ENCODE peak calls at places on chromosomes 5 and 9, in four cellular contexts. R is CD8-positive, alpha-beta memory T cell; K is MM.1S; S is neural progenitor cell. D is an unnamed sample. For H3K27me3 and H3K4me1, the result is how much of the 10 kb centered on the place peaks cover.

GRCh38 chr5:158451203-158451982 is 592.4 kb upstream of the CLINT1 start:
- DNase-seq in R (no peak), K (no peak), S (peak), D (peak)

GRCh38 chr5:132073231-132074013 is at the start of gene CSF2:
- DNase-seq in R (no peak), K (no peak), S (no peak), D (no peak)

GRCh38 chr9:36828574-36829141 is 205.4 kb downstream of the PAX5 start:
- DNase-seq in R (no peak), K (no peak), S (no peak), D (no peak)

GRCh38 chr5:34459908-34460307 is 196.2 kb upstream of the RAI14 start:
- DNase-seq in R (no peak), K (no peak), S (no peak), D (no peak)

GRCh38 chr5:92580814-92581213 is 1000.2 kb downstream of the NR2F1-AS1 start:
- DNase-seq in R (no peak), K (peak), S (no peak), D (no peak)

GRCh38 chr5:164302533-164303235 is 797.3 kb downstream of the MAT2B start:
- DNase-seq in R (no peak), K (no peak), S (no peak), D (no peak)

GRCh38 chr9:137666505-137666809 is 47.7 kb downstream of the EHMT1 start:
- DNase-seq in R (no peak), K (no peak), S (no peak), D (no peak)

GRCh38 chr9:28255174-28255573 is 681.9 kb upstream of the C9orf72 start:
- DNase-seq in R (no peak), K (no peak), S (no peak), D (no peak)

GRCh38 chr5:75236322-75237316 is at the start of gene ANKRD31:
- DNase-seq in R (peak), K (peak), S (peak), D (peak)

GRCh38 chr9:114205171-114206015 is 50.1 kb downstream of the COL27A1 start:
- DNase-seq in R (no peak), K (no peak), S (no peak), D (peak)

GRCh38 chr5:73673161-73673591 is 47.2 kb downstream of the ARHGEF28 start:
- DNase-seq in R (no peak), K (no peak), S (no peak), D (no peak)

GRCh38 chr5:93789173-93790070 is 48.0 kb upstream of the POU5F2 start:
- DNase-seq in R (no peak), K (no peak), S (no peak), D (no peak)

GRCh38 chr9:14692918-14693861 is at the start of gene ZDHHC21:
- DNase-seq in R (peak), K (peak), S (peak), D (peak)

GRCh38 chr5:158224200-158224599 is 365.3 kb upstream of the CLINT1 start:
- DNase-seq in R (no peak), K (no peak), S (no peak), D (no peak)

GRCh38 chr9:94860678-94861588 is 134.4 kb downstream of the AOPEP start:
- DNase-seq in R (peak), K (peak), S (no peak), D (no peak)

GRCh38 chr5:88732181-88732633 is 150.8 kb downstream of the MEF2C start:
- DNase-seq in R (no peak), K (peak), S (no peak), D (peak)

GRCh38 chr9:96203867-96204412 is 98.0 kb downstream of the HSD17B3 start:
- DNase-seq in R (no peak), K (no peak), S (no peak), D (peak)
- H3K27me3 ChIP-seq in R (under half), K (under half), S (under half), D (under half)

GRCh38 chr5:139651863-139652787 is 4.0 kb downstream of the CXXC5 start:
- DNase-seq in R (peak), K (peak), S (peak), D (peak)

GRCh38 chr5:139650031-139650688 is 2.0 kb downstream of the CXXC5 start:
- DNase-seq in R (no peak), K (peak), S (peak), D (no peak)

GRCh38 chr5:139652788-139653241 is 4.7 kb downstream of the CXXC5 start:
- DNase-seq in R (no peak), K (peak), S (no peak), D (no peak)

GRCh38 chr5:139650689-139651501 is 2.7 kb downstream of the CXXC5 start:
- DNase-seq in R (no peak), K (no peak), S (peak), D (peak)

GRCh38 chr5:139651502-139651862 is 3.3 kb downstream of the CXXC5 start:
- DNase-seq in R (no peak), K (no peak), S (peak), D (no peak)
- H3K4me1 ChIP-seq in R (under half), K (under half), S (half or more), D (under half)

GRCh38 chr9:132201139-132201538 is 39.3 kb downstream of the NTNG2 start:
- DNase-seq in R (no peak), K (no peak), S (no peak), D (no peak)
- H3K27ac ChIP-seq in R (no peak), K (no peak), S (no peak), D (no peak)

DNA sequence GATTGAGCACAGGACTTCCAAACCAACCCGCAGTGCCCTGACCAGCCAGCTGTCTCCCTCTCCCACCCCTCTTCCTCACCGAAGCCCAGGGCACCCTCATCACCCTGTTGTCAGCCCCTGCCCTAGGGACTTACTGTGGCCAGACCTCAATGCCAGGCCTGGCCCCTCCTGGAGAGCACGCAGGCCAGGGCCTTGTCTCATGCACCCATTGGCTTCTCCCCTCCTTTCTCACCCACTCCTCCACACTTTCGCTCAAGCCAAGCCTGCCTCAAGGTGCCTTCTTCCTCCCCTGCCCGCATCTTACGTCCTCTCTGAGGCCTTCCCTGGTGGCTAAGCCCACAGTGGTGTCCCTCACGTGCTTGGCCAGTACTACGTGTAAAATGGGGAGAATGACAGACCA is 33.3 kb upstream of the N4BP3 start:
- DNase-seq in R (no peak), K (no peak), S (no peak), D (no peak)
- H3K27me3 ChIP-seq in R (under half), K (under half), S (under half), D (under half)

GRCh38 chr5:62308439-62308838 is 2.4 kb downstream of the KIF2A start:
- DNase-seq in R (no peak), K (no peak), S (no peak), D (no peak)
- H3K4me1 ChIP-seq in R (half or more), K (under half), S (under half), D (under half)

D was measured in right cardiac atrium.